ENCODE peak calls at places on chromosomes 4 and X, in five cellular contexts. R is B cell, K is progenitor cell of endocrine pancreas, I is GM06990, U is posterior vena cava. L is an unnamed sample.
A peak's percentile ranks its signal among the peaks of the same experiment; 100 is the strongest.

GRCh38 chr4:82525287-82525898 is 36.4 kb downstream of the TMEM150C start:
- DNase-seq in R (no peak), K (no peak), I (no peak), U (no peak), L (no peak)

GRCh38 chrX:100829730-100830129 is 9.5 kb downstream of the CSTF2 start:
- DNase-seq in R (peak; percentile 25), K (no peak), I (peak; percentile 43), U (no peak), L (no peak)

GRCh38 chr4:2416564-2417195 is 1.8 kb downstream of the ZFYVE28 start:
- DNase-seq in R (peak; percentile 53), K (no peak), I (peak; percentile 31), U (no peak), L (no peak)

GRCh38 chrX:130085551-130085986 is 24.7 kb downstream of the ELF4 start:
- DNase-seq in R (no peak), K (no peak), I (no peak), U (no peak), L (no peak)

GRCh38 chrX:121014826-121015225 is 29.3 kb upstream of the CT47A1 start:
- DNase-seq in R (no peak), K (no peak), I (no peak), U (no peak), L (no peak)

GRCh38 chrX:21766101-21766500 is 8.2 kb upstream of the SMPX start:
- DNase-seq in R (no peak), K (no peak), I (no peak), U (no peak), L (no peak)

GRCh38 chr4:113961322-113961698 is 18.1 kb downstream of the ARSJ start:
- DNase-seq in R (no peak), K (no peak), I (no peak), U (no peak), L (no peak)

GRCh38 chr4:15077969-15078368 is 75.7 kb downstream of the CPEB2 start:
- DNase-seq in R (no peak), K (no peak), I (no peak), U (no peak), L (no peak)

GRCh38 chr4:107037188-107037587 is 1.1 kb upstream of the DKK2 start:
- DNase-seq in R (no peak), K (peak; percentile 44), I (no peak), U (peak; percentile 80), L (no peak)

GRCh38 chrX:68503830-68504229 is 5.0 kb downstream of the YIPF6 start:
- DNase-seq in R (no peak), K (no peak), I (no peak), U (no peak), L (no peak)

GRCh38 chrX:133337250-133337649 is 78.0 kb downstream of the GPC4 start:
- DNase-seq in R (no peak), K (no peak), I (no peak), U (no peak), L (no peak)

GRCh38 chr4:833156-833555 is 7.2 kb upstream of the CPLX1 start:
- DNase-seq in R (no peak), K (no peak), I (no peak), U (no peak), L (no peak)

GRCh38 chrX:319579-320125 is 1.1 kb upstream of the GTPBP6 start:
- DNase-seq in R (peak; percentile 49), K (no peak), I (no peak), U (peak; percentile 90), L (no peak)

GRCh38 chr4:25172964-25173917 is 13.0 kb upstream of the SEPSECS start:
- DNase-seq in R (no peak), K (no peak), I (no peak), U (no peak), L (no peak)

GRCh38 chr4:2583517-2583916 is 47.1 kb downstream of the FAM193A start:
- DNase-seq in R (no peak), K (no peak), I (no peak), U (no peak), L (no peak)

GRCh38 chrX:41984628-41985027 is 61.3 kb upstream of the CASK start:
- DNase-seq in R (no peak), K (no peak), I (no peak), U (no peak), L (no peak)